ENCODE peak calls at places on chromosomes 12 and 14, in seven cellular contexts. S is IMR-90, Q is AG04449, T is gastrocnemius medialis, E is mammary epithelial cell, Y is uterus, D is heart left ventricle. R is an unnamed sample.
A peak's percentile ranks its signal among the peaks of the same experiment; 100 is the strongest.

GRCh38 chr12:77120695-77121094 is 55.3 kb upstream of the E2F7 start:
- DNase-seq in S (peak; percentile 65), Q (no peak), T (no peak), E (peak; percentile 42), Y (no peak), D (no peak), R (peak; percentile 54)

GRCh38 chr14:57822081-57822480 is 43.8 kb downstream of the SLC35F4 start:
- DNase-seq in S (no peak), Q (no peak), T (no peak), E (peak; percentile 56), Y (no peak), D (no peak), R (peak; percentile 82)

GRCh38 chr12:58419182-58419760 is 477.9 kb downstream of the ATP23 start:
- DNase-seq in S (no peak), Q (no peak), T (no peak), E (no peak), Y (no peak), D (no peak), R (no peak)

GRCh38 chr12:71439613-71440392 is at the start of gene LGR5:
- DNase-seq in S (peak; percentile 7), Q (no peak), T (peak; percentile 30), E (peak; percentile 23), Y (no peak), D (peak; percentile 60), R (peak; percentile 21)

GRCh38 chr14:100654814-100655795 is 67.9 kb upstream of the BEGAIN start:
- DNase-seq in S (no peak), Q (no peak), T (no peak), E (peak; percentile 12), Y (no peak), D (peak; percentile 72), R (peak; percentile 18)

GRCh38 chr12:79925492-79925891 is 9.4 kb downstream of the PPP1R12A start:
- DNase-seq in S (no peak), Q (no peak), T (no peak), E (no peak), Y (no peak), D (no peak), R (no peak)

GRCh38 chr12:20722142-20722541 is 27.0 kb downstream of the SLCO1C1 start:
- DNase-seq in S (no peak), Q (no peak), T (no peak), E (no peak), Y (no peak), D (no peak), R (no peak)

GRCh38 chr14:102140027-102140749 is 491 bp downstream of the WDR20 start:
- DNase-seq in S (no peak), Q (no peak), T (peak; percentile 18), E (peak; percentile 49), Y (no peak), D (no peak), R (peak; percentile 55)

GRCh38 chr12:127501916-127502315 is 765.1 kb upstream of the TMEM132C start:
- DNase-seq in S (no peak), Q (no peak), T (no peak), E (no peak), Y (no peak), D (no peak), R (no peak)

GRCh38 chr12:48459259-48459658 is 13.1 kb upstream of the ANP32D start:
- DNase-seq in S (no peak), Q (no peak), T (no peak), E (no peak), Y (no peak), D (no peak), R (peak; percentile 3)

GRCh38 chr14:88995437-88996198 is 171.2 kb downstream of the TTC8 start:
- DNase-seq in S (peak; percentile 94), Q (peak; percentile 82), T (no peak), E (peak; percentile 70), Y (no peak), D (no peak), R (peak; percentile 68)

GRCh38 chr12:2198088-2198501 is 145.3 kb downstream of the CACNA1C start:
- DNase-seq in S (peak; percentile 64), Q (peak; percentile 24), T (no peak), E (peak; percentile 63), Y (peak; percentile 56), D (no peak), R (peak; percentile 7)

GRCh38 chr12:9604288-9604687 is 3.4 kb downstream of the KLRB1 start:
- DNase-seq in S (no peak), Q (no peak), T (no peak), E (no peak), Y (no peak), D (no peak), R (no peak)

GRCh38 chr14:103031956-103032355 is 25.4 kb downstream of the CDC42BPB start:
- DNase-seq in S (no peak), Q (no peak), T (no peak), E (no peak), Y (no peak), D (peak; percentile 46), R (peak; percentile 34)

GRCh38 chr12:120841525-120841924 is 62.6 kb downstream of the SPPL3 start:
- DNase-seq in S (no peak), Q (no peak), T (no peak), E (no peak), Y (no peak), D (no peak), R (no peak)

GRCh38 chr12:6960291-6961277 is 9.4 kb downstream of the PTPN6 start:
- DNase-seq in S (peak; percentile 38), Q (no peak), T (peak; percentile 29), E (no peak), Y (no peak), D (no peak), R (no peak)

GRCh38 chr12:99110866-99111265 is 465.8 kb downstream of the APAF1 start:
- DNase-seq in S (no peak), Q (no peak), T (no peak), E (no peak), Y (no peak), D (no peak), R (no peak)

GRCh38 chr14:68018598-68018997 is 199.0 kb downstream of the RAD51B start:
- DNase-seq in S (no peak), Q (no peak), T (no peak), E (peak; percentile 20), Y (no peak), D (no peak), R (peak; percentile 34)

GRCh38 chr14:81220767-81221578 is at the start of gene GTF2A1:
- DNase-seq in S (peak; percentile 96), Q (peak; percentile 76), T (peak; percentile 94), E (peak; percentile 95), Y (peak; percentile 93), D (peak; percentile 98), R (peak; percentile 96)

GRCh38 chr14:81220488-81220766 is 332 bp downstream of the GTF2A1 start:
- DNase-seq in S (no peak), Q (no peak), T (no peak), E (no peak), Y (no peak), D (no peak), R (no peak)

GRCh38 chr14:81219210-81219820 is 1.4 kb downstream of the GTF2A1 start:
- DNase-seq in S (peak; percentile 98), Q (peak; percentile 86), T (peak; percentile 96), E (peak; percentile 95), Y (peak; percentile 95), D (peak; percentile 91), R (peak; percentile 97)

GRCh38 chr14:81221579-81222102 is 882 bp upstream of the GTF2A1 start:
- DNase-seq in S (peak; percentile 5), Q (no peak), T (no peak), E (no peak), Y (no peak), D (no peak), R (no peak)

GRCh38 chr14:81219821-81220487 is 805 bp downstream of the GTF2A1 start:
- DNase-seq in S (peak; percentile 7), Q (no peak), T (peak; percentile 37), E (no peak), Y (peak; percentile 43), D (peak; percentile 78), R (peak; percentile 32)
- TF ChIP-seq CTCF in S (no peak), Q (no peak), T (no peak), E (no peak), Y (no peak), D (no peak), R (no peak)

DNA sequence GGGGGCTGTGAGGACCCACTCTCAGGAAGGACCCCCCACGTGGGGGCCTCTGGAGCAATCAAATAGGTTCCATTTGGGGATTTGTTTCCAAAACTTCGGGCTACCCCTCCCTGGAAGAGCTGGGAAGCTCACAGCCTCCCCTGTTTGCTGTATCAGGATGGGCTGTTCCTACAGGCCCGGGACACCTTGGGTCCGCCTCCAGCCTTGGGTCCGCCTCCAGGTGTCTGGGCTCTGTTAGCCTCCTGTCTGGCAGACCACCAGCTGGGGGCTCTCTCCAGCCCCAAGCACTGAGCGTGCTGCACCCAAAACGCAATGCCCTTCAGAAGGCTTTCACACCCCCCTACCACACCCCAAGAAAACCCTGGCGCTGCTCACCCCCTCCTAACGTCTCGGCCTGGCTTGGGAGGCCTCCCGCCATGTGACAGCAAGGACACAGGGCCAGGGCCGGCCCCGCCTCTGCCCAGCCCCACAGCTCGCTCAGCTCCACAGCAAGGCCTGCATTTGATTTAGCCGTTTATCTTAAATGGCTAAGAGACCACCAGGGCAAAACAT is 40.1 kb downstream of the BCL11B start:
- DNase-seq in S (no peak), Q (no peak), T (no peak), E (no peak), Y (no peak), D (no peak), R (no peak)
- H3K4me3 ChIP-seq in S (no peak overlapping the region), Q (no peak overlapping the region), T (no peak overlapping the region), E (no peak overlapping the region), Y (no peak overlapping the region), D (no peak overlapping the region), R (no peak overlapping the region)

DNA sequence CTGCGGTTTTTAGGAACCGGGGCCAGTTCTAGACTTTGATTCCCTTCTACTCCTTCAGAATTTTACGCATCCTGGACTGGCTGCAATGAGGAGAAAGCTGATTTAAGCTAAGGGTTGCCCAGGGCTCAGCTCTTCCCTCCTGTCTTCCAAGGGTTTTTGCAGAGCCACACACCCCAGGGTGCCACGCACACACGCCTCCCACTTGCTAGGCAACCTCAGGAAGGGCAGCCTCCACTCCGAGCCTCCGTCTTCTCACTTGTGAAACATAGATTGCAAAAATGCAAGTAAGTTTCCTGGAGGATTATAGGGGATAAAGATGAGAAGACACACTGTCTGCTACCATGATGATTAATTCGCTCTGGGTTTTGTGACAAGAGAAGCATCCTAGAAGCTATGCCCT is 31.7 kb downstream of the NOS1 start:
- DNase-seq in S (no peak), Q (no peak), T (no peak), E (no peak), Y (no peak), D (no peak), R (no peak)
- TF ChIP-seq CTCF in S (no peak), Q (no peak), T (no peak), E (no peak), Y (no peak), D (no peak), R (no peak)

DNA sequence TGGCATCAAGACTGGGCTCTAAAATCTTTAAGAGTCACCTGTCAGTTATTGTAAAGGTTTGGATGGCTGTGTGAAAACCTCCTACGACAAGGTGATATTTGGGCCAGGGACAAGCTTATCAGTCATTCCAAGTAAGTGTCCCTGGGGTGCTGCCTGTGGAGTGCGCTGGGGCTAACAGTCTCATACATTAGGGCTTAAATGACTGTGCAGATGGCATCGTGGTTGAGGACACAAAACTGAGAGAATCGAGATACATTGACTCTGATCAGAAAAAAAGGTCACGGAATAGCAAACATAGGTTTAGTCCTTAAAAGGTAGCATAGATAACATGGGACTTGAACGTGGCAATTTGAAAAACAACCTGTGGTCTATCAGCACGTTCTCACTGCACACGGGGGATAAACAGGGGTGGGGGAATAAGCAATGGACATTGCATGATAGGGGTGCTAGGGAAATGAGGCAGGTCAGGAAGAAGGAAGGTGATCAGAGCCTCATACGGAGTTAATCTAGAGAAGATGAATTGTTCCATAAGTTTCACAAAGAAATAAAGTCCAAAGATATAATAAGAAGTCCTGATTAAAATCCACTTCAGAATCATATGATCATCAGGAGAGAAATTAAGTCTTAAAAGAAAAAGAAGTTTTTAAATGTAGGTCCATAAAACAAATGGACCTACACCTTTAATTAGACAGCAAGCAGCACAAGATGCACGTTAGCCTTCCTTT is 100.3 kb downstream of the DAD1 start:
- DNase-seq in S (no peak), Q (no peak), T (no peak), E (no peak), Y (no peak), D (no peak), R (no peak)
- H3K4me3 ChIP-seq in S (no peak overlapping the region), Q (no peak overlapping the region), T (no peak overlapping the region), E (no peak overlapping the region), Y (no peak overlapping the region), D (no peak overlapping the region), R (no peak overlapping the region)

R was measured in epithelial cell of esophagus.